ENCODE peak calls at places on chromosomes 16 and 17, in seven cellular contexts. W, O, E, V, X, R and C are unnamed samples.
A peak's percentile ranks its signal among the peaks of the same experiment; 100 is the strongest.

GRCh38 chr16:71894921-71895678 is at the start of gene IST1:
- DNase-seq in X (peak; percentile 98), O (peak; percentile 99), R (peak; percentile 98), W (peak; percentile 98), V (peak; percentile 99), E (peak; percentile 99), C (peak; percentile 99)

GRCh38 chr16:16099320-16099719 is 124.0 kb downstream of the ABCC6 start:
- DNase-seq in X (no peak), V (no peak), R (no peak), W (no peak), O (no peak), E (no peak), C (no peak)

GRCh38 chr16:47460301-47460754 is 535 bp downstream of the ITFG1 start:
- DNase-seq in X (no peak), O (no peak), R (no peak), W (no peak), E (no peak), V (peak; percentile 6), C (no peak)

GRCh38 chr16:11196286-11196828 is 59.6 kb downstream of the SOCS1 start:
- DNase-seq in E (peak; percentile 94), W (no peak), V (no peak), X (no peak), R (no peak), O (peak; percentile 81), C (no peak)

GRCh38 chr16:57115504-57116182 is 23.3 kb downstream of the CPNE2 start:
- DNase-seq in E (peak; percentile 47), X (no peak), V (no peak), O (peak; percentile 28), W (no peak), R (no peak), C (no peak)

GRCh38 chr16:1414532-1415265 is at the start of gene UNKL:
- DNase-seq in O (peak; percentile 43), X (no peak), W (peak; percentile 83), V (peak; percentile 55), E (peak; percentile 58), R (peak; percentile 40), C (peak; percentile 89)

GRCh38 chr17:15498107-15498506 is 30.7 kb upstream of the CDRT4 start:
- DNase-seq in W (peak; percentile 9), V (peak; percentile 38), E (no peak), X (no peak), R (no peak), O (no peak), C (peak; percentile 73)

GRCh38 chr16:69830534-69831211 is 68.5 kb downstream of the WWP2 start:
- DNase-seq in O (peak; percentile 28), R (peak; percentile 80), X (no peak), E (no peak), W (no peak), V (peak; percentile 50), C (no peak)

GRCh38 chr17:19713901-19714361 is 2.5 kb downstream of the SLC47A2 start:
- DNase-seq in W (no peak), X (no peak), V (no peak), R (no peak), E (no peak), O (no peak), C (no peak)

GRCh38 chr16:57628008-57628781 is at the start of gene ADGRG1:
- DNase-seq in R (peak; percentile 95), V (peak; percentile 93), W (no peak), E (peak; percentile 93), X (peak; percentile 98), O (peak; percentile 97), C (no peak)

GRCh38 chr17:3796110-3796821 is 4.7 kb downstream of the ITGAE start:
- DNase-seq in R (no peak), W (peak; percentile 97), X (no peak), O (no peak), V (no peak), E (no peak), C (no peak)

GRCh38 chr17:2954898-2955445 is 108.4 kb downstream of the OR1D5 start:
- DNase-seq in E (peak; percentile 91), R (peak; percentile 88), W (no peak), X (peak; percentile 98), V (peak; percentile 98), O (peak; percentile 97), C (peak; percentile 75)

GRCh38 chr17:1647802-1648581 is 1.7 kb downstream of the RILP start:
- DNase-seq in V (peak; percentile 67), E (no peak), W (no peak), R (peak; percentile 40), O (no peak), X (no peak), C (no peak)

GRCh38 chr17:57552114-57552601 is 192.9 kb downstream of the CCDC182 start:
- DNase-seq in R (no peak), O (no peak), W (peak; percentile 87), E (peak; percentile 34), X (no peak), V (no peak), C (peak; percentile 92)

GRCh38 chr17:74569392-74570003 is 2.2 kb upstream of the CD300H start:
- DNase-seq in W (peak; percentile 13), E (peak; percentile 82), X (peak; percentile 100), V (peak; percentile 94), R (no peak), O (peak; percentile 58), C (no peak)

GRCh38 chr17:8859804-8860430 is 7.6 kb downstream of the PIK3R6 start:
- DNase-seq in R (no peak), E (no peak), O (no peak), W (no peak), X (no peak), V (no peak), C (no peak)

GRCh38 chr16:85037050-85037410 is 9.4 kb downstream of the KIAA0513 start:
- DNase-seq in E (peak; percentile 72), W (no peak), V (peak; percentile 49), X (peak; percentile 84), O (peak; percentile 97), R (peak; percentile 51), C (no peak)

DNA sequence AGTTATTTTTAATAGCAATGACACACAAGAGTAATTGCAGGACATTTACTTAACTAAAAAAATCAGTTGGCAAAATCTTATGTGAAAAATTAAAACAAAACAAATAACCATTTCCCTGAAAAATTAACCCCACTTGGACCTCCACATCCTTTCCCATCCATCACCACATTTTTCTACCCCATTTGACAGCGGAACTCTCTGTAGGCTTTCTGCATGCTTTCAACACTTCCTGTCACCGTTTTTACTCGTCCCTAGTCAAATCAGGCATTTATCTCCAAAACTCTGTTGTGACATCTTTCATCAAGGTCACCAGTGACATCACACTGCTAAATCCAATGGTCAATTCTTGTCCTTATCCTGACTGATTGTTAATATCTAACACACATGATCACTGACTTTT is 27.5 kb downstream of the KCNJ16 start:
- DNase-seq in V (no peak), E (no peak), R (peak; percentile 38), W (no peak), X (no peak), O (no peak), C (no peak)
- H3K4me1 ChIP-seq in V (no peaks in the 10 kb centered on the region), E (no peaks in the 10 kb centered on the region), R (peaks cover 11% of the 10 kb centered on the region), W (no peaks in the 10 kb centered on the region), X (no peaks in the 10 kb centered on the region), O (no peaks in the 10 kb centered on the region), C (peaks cover 41% of the 10 kb centered on the region)

GRCh38 chr16:78709137-78709871 is 609.9 kb downstream of the WWOX start:
- DNase-seq in W (no peak), O (no peak), X (no peak), V (no peak), R (no peak), E (no peak), C (no peak)
- H3K4me2 ChIP-seq in W (no peak overlapping the region), O (no peak overlapping the region), X (no peak overlapping the region), V (no peak overlapping the region), R (no peak overlapping the region), E (no peak overlapping the region), C (no peak overlapping the region)

GRCh38 chr16:73032548-73033270 is 15.2 kb downstream of the ZFHX3 start:
- DNase-seq in O (no peak), W (no peak), X (no peak), E (no peak), V (no peak), R (no peak), C (no peak)
- H3K4me1 ChIP-seq in O (peaks cover 23% of the 10 kb centered on the region), W (no peaks in the 10 kb centered on the region), X (peaks cover 5% of the 10 kb centered on the region), E (peaks cover 17% of the 10 kb centered on the region), V (peaks cover 47% of the 10 kb centered on the region), R (no peaks in the 10 kb centered on the region), C (peaks cover 9% of the 10 kb centered on the region)

DNA sequence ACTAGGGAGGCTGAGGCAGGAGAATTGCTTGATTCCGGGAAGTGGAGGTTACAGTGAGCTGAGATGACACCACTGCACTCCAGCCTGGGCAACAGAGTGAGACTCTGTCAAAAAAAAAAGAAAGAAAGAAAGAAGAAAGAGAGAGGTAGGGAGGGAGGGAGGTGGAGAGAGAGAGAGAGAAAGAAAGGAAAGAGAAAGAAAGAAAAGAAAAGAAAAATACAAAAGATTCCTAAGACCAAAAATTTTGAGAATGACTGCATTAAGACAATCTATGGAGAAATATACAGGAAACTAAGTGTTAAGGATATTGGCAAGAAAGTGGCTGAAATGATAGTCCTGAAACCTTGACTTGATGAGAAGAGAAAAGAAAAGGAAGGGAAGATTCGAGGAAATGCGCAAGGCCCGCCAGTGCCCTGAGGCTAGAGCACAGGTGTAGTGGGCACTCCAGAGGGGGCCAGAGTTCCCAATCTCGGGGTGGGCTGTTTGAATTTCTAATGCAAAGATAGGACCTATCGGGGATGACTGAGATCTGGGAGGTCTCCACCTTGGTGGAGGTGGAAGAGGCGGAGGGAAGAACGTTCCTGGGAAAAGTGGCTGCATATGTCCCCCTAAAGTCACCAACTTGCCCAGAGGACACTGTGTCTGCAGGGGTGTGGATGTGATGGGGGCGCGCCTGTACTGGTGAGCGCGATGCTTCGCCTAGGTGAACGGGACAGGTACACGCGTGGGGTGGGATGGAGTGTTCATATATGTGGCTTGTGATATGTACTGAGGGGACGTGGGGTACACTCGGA is 654 bp upstream of the SCNN1B start:
- DNase-seq in O (no peak), E (no peak), V (no peak), R (no peak), X (no peak), W (no peak), C (no peak)
- H3K4me2 ChIP-seq in O (no peak overlapping the region), E (no peak overlapping the region), V (peak overlapping the region; percentile 82), R (no peak overlapping the region), X (peak overlapping the region; percentile 99), W (no peak overlapping the region), C (no peak overlapping the region)

GRCh38 chr16:65725156-65725845 is 603.4 kb upstream of the CDH11 start:
- DNase-seq in O (peak; percentile 62), V (no peak), X (no peak), R (peak; percentile 42), W (no peak), E (no peak), C (no peak)
- H3K4me1 ChIP-seq in O (peaks cover 2% of the 10 kb centered on the region), V (no peaks in the 10 kb centered on the region), X (peaks cover 9% of the 10 kb centered on the region), R (peaks cover 3% of the 10 kb centered on the region), W (no peaks in the 10 kb centered on the region), E (no peaks in the 10 kb centered on the region), C (no peaks in the 10 kb centered on the region)

GRCh38 chr17:50255766-50256480 is 18.3 kb upstream of the TMEM92 start:
- DNase-seq in W (no peak), V (no peak), X (no peak), E (no peak), O (no peak), R (no peak), C (no peak)
- H3K4me2 ChIP-seq in W (no peak overlapping the region), V (no peak overlapping the region), X (no peak overlapping the region), E (no peak overlapping the region), O (no peak overlapping the region), R (no peak overlapping the region), C (no peak overlapping the region)

GRCh38 chr17:31572341-31572740 is 180.9 kb downstream of the RAB11FIP4 start:
- DNase-seq in V (no peak), X (no peak), W (no peak), O (no peak), R (no peak), E (no peak), C (no peak)
- H3K4me1 ChIP-seq in V (peaks cover 11% of the 10 kb centered on the region), X (peaks cover 11% of the 10 kb centered on the region), W (no peaks in the 10 kb centered on the region), O (peaks cover 29% of the 10 kb centered on the region), R (no peaks in the 10 kb centered on the region), E (peaks cover 24% of the 10 kb centered on the region), C (no peaks in the 10 kb centered on the region)